ENCODE peak calls at places on chromosomes 11 and 22, in ten cellular contexts. One of them, this sample, is unnamed.

GRCh38 chr11:129636926-129637325 is 178.7 kb upstream of the TMEM45B start:
- DNase-seq in activated CD4-positive, alpha-beta T cell treated with anti-CD3 and anti-CD28 coated beads, Interleukin-2, amount 50 U/mL, for 1 hour: no peak
- DNase-seq in transverse colon: no peak
- DNase-seq in renal cortical epithelial cell: no peak
- DNase-seq in DMS79: no peak
- DNase-seq in kidney glomerular epithelial cell: no peak
- DNase-seq in astrocyte of the cerebellum: no peak
- DNase-seq in aorta: no peak
- DNase-seq in pancreas: no peak
- DNase-seq in NCI-H460: no peak
- DNase-seq in this sample: no peak

GRCh38 chr11:77130763-77131513 is 2.9 kb downstream of the MYO7A start:
- DNase-seq in activated CD4-positive, alpha-beta T cell treated with anti-CD3 and anti-CD28 coated beads, Interleukin-2, amount 50 U/mL, for 1 hour: no peak
- DNase-seq in transverse colon: no peak
- DNase-seq in renal cortical epithelial cell: peak; percentile 68
- DNase-seq in DMS79: no peak
- DNase-seq in kidney glomerular epithelial cell: no peak
- DNase-seq in astrocyte of the cerebellum: peak; percentile 31
- DNase-seq in aorta: peak; percentile 85
- DNase-seq in pancreas: peak; percentile 79
- DNase-seq in NCI-H460: no peak
- DNase-seq in this sample: no peak

GRCh38 chr22:44381761-44382454 is 69.2 kb upstream of the SHISAL1 start:
- DNase-seq in activated CD4-positive, alpha-beta T cell treated with anti-CD3 and anti-CD28 coated beads, Interleukin-2, amount 50 U/mL, for 1 hour: no peak
- DNase-seq in transverse colon: no peak
- DNase-seq in renal cortical epithelial cell: no peak
- DNase-seq in DMS79: no peak
- DNase-seq in kidney glomerular epithelial cell: no peak
- DNase-seq in astrocyte of the cerebellum: no peak
- DNase-seq in aorta: peak; percentile 61
- DNase-seq in pancreas: no peak
- DNase-seq in NCI-H460: no peak
- DNase-seq in this sample: no peak

GRCh38 chr22:43186272-43187170 is at the start of gene TTLL12:
- DNase-seq in activated CD4-positive, alpha-beta T cell treated with anti-CD3 and anti-CD28 coated beads, Interleukin-2, amount 50 U/mL, for 1 hour: peak; percentile 54
- DNase-seq in transverse colon: peak; percentile 56
- DNase-seq in renal cortical epithelial cell: no peak
- DNase-seq in DMS79: no peak
- DNase-seq in kidney glomerular epithelial cell: no peak
- DNase-seq in astrocyte of the cerebellum: no peak
- DNase-seq in aorta: no peak
- DNase-seq in pancreas: peak; percentile 74
- DNase-seq in NCI-H460: peak; percentile 39
- DNase-seq in this sample: peak; percentile 35

GRCh38 chr22:17334983-17335382 is 34.3 kb upstream of the CECR2 start:
- DNase-seq in activated CD4-positive, alpha-beta T cell treated with anti-CD3 and anti-CD28 coated beads, Interleukin-2, amount 50 U/mL, for 1 hour: no peak
- DNase-seq in transverse colon: no peak
- DNase-seq in renal cortical epithelial cell: no peak
- DNase-seq in DMS79: no peak
- DNase-seq in kidney glomerular epithelial cell: no peak
- DNase-seq in astrocyte of the cerebellum: no peak
- DNase-seq in aorta: no peak
- DNase-seq in pancreas: no peak
- DNase-seq in NCI-H460: no peak
- DNase-seq in this sample: no peak

GRCh38 chr22:28246392-28246791 is 327.3 kb upstream of the PITPNB start:
- DNase-seq in activated CD4-positive, alpha-beta T cell treated with anti-CD3 and anti-CD28 coated beads, Interleukin-2, amount 50 U/mL, for 1 hour: no peak
- DNase-seq in transverse colon: no peak
- DNase-seq in renal cortical epithelial cell: peak; percentile 58
- DNase-seq in DMS79: no peak
- DNase-seq in kidney glomerular epithelial cell: peak; percentile 66
- DNase-seq in astrocyte of the cerebellum: peak; percentile 85
- DNase-seq in aorta: no peak
- DNase-seq in pancreas: no peak
- DNase-seq in NCI-H460: no peak
- DNase-seq in this sample: no peak

GRCh38 chr11:2694995-2695939 is 4.5 kb downstream of the KCNQ1OT1 start:
- DNase-seq in activated CD4-positive, alpha-beta T cell treated with anti-CD3 and anti-CD28 coated beads, Interleukin-2, amount 50 U/mL, for 1 hour: no peak
- DNase-seq in transverse colon: no peak
- DNase-seq in renal cortical epithelial cell: no peak
- DNase-seq in DMS79: no peak
- DNase-seq in kidney glomerular epithelial cell: no peak
- DNase-seq in astrocyte of the cerebellum: no peak
- DNase-seq in aorta: no peak
- DNase-seq in pancreas: no peak
- DNase-seq in NCI-H460: no peak
- DNase-seq in this sample: no peak

GRCh38 chr11:65791719-65792213 is 4.9 kb downstream of the OVOL1 start:
- DNase-seq in activated CD4-positive, alpha-beta T cell treated with anti-CD3 and anti-CD28 coated beads, Interleukin-2, amount 50 U/mL, for 1 hour: peak; percentile 29
- DNase-seq in transverse colon: peak; percentile 87
- DNase-seq in renal cortical epithelial cell: peak; percentile 27
- DNase-seq in DMS79: peak; percentile 65
- DNase-seq in kidney glomerular epithelial cell: no peak
- DNase-seq in astrocyte of the cerebellum: no peak
- DNase-seq in aorta: no peak
- DNase-seq in pancreas: no peak
- DNase-seq in NCI-H460: no peak
- DNase-seq in this sample: no peak

GRCh38 chr22:28969401-28970168 is 86.2 kb downstream of the ZNRF3 start:
- DNase-seq in activated CD4-positive, alpha-beta T cell treated with anti-CD3 and anti-CD28 coated beads, Interleukin-2, amount 50 U/mL, for 1 hour: no peak
- DNase-seq in transverse colon: no peak
- DNase-seq in renal cortical epithelial cell: no peak
- DNase-seq in DMS79: no peak
- DNase-seq in kidney glomerular epithelial cell: no peak
- DNase-seq in astrocyte of the cerebellum: no peak
- DNase-seq in aorta: no peak
- DNase-seq in pancreas: no peak
- DNase-seq in NCI-H460: no peak
- DNase-seq in this sample: no peak

GRCh38 chr11:76772100-76772782 is 10.9 kb upstream of the TSKU start:
- DNase-seq in activated CD4-positive, alpha-beta T cell treated with anti-CD3 and anti-CD28 coated beads, Interleukin-2, amount 50 U/mL, for 1 hour: no peak
- DNase-seq in transverse colon: no peak
- DNase-seq in renal cortical epithelial cell: peak; percentile 66
- DNase-seq in DMS79: no peak
- DNase-seq in kidney glomerular epithelial cell: no peak
- DNase-seq in astrocyte of the cerebellum: no peak
- DNase-seq in aorta: no peak
- DNase-seq in pancreas: no peak
- DNase-seq in NCI-H460: no peak
- DNase-seq in this sample: peak; percentile 82

GRCh38 chr22:19289475-19290161 is 1.9 kb downstream of the CLTCL1 start:
- DNase-seq in activated CD4-positive, alpha-beta T cell treated with anti-CD3 and anti-CD28 coated beads, Interleukin-2, amount 50 U/mL, for 1 hour: no peak
- DNase-seq in transverse colon: no peak
- DNase-seq in renal cortical epithelial cell: peak; percentile 90
- DNase-seq in DMS79: no peak
- DNase-seq in kidney glomerular epithelial cell: peak; percentile 56
- DNase-seq in astrocyte of the cerebellum: peak; percentile 82
- DNase-seq in aorta: no peak
- DNase-seq in pancreas: no peak
- DNase-seq in NCI-H460: no peak
- DNase-seq in this sample: no peak

GRCh38 chr11:134664863-134665535 is 253.0 kb upstream of the B3GAT1 start:
- DNase-seq in activated CD4-positive, alpha-beta T cell treated with anti-CD3 and anti-CD28 coated beads, Interleukin-2, amount 50 U/mL, for 1 hour: no peak
- DNase-seq in transverse colon: no peak
- DNase-seq in renal cortical epithelial cell: no peak
- DNase-seq in DMS79: no peak
- DNase-seq in kidney glomerular epithelial cell: no peak
- DNase-seq in astrocyte of the cerebellum: no peak
- DNase-seq in aorta: peak; percentile 68
- DNase-seq in pancreas: no peak
- DNase-seq in NCI-H460: no peak
- DNase-seq in this sample: no peak

GRCh38 chr22:18997925-18998315 is 61.8 kb upstream of the PRODH start:
- DNase-seq in activated CD4-positive, alpha-beta T cell treated with anti-CD3 and anti-CD28 coated beads, Interleukin-2, amount 50 U/mL, for 1 hour: no peak
- DNase-seq in transverse colon: no peak
- DNase-seq in renal cortical epithelial cell: no peak
- DNase-seq in DMS79: peak; percentile 45
- DNase-seq in kidney glomerular epithelial cell: no peak
- DNase-seq in astrocyte of the cerebellum: no peak
- DNase-seq in aorta: peak; percentile 57
- DNase-seq in pancreas: no peak
- DNase-seq in NCI-H460: no peak
- DNase-seq in this sample: no peak

GRCh38 chr22:20771918-20772625 is 1.8 kb upstream of the SERPIND1 start:
- DNase-seq in activated CD4-positive, alpha-beta T cell treated with anti-CD3 and anti-CD28 coated beads, Interleukin-2, amount 50 U/mL, for 1 hour: no peak
- DNase-seq in transverse colon: no peak
- DNase-seq in renal cortical epithelial cell: no peak
- DNase-seq in DMS79: no peak
- DNase-seq in kidney glomerular epithelial cell: no peak
- DNase-seq in astrocyte of the cerebellum: no peak
- DNase-seq in aorta: no peak
- DNase-seq in pancreas: no peak
- DNase-seq in NCI-H460: no peak
- DNase-seq in this sample: no peak

GRCh38 chr11:1534682-1535081 is 37.4 kb downstream of the DUSP8 start:
- DNase-seq in activated CD4-positive, alpha-beta T cell treated with anti-CD3 and anti-CD28 coated beads, Interleukin-2, amount 50 U/mL, for 1 hour: no peak
- DNase-seq in transverse colon: no peak
- DNase-seq in renal cortical epithelial cell: no peak
- DNase-seq in DMS79: no peak
- DNase-seq in kidney glomerular epithelial cell: no peak
- DNase-seq in astrocyte of the cerebellum: no peak
- DNase-seq in aorta: no peak
- DNase-seq in pancreas: no peak
- DNase-seq in NCI-H460: no peak
- DNase-seq in this sample: no peak

GRCh38 chr11:104549019-104549418 is 349.2 kb downstream of the CASP12 start:
- DNase-seq in activated CD4-positive, alpha-beta T cell treated with anti-CD3 and anti-CD28 coated beads, Interleukin-2, amount 50 U/mL, for 1 hour: no peak
- DNase-seq in transverse colon: no peak
- DNase-seq in renal cortical epithelial cell: no peak
- DNase-seq in DMS79: no peak
- DNase-seq in kidney glomerular epithelial cell: no peak
- DNase-seq in astrocyte of the cerebellum: no peak
- DNase-seq in aorta: no peak
- DNase-seq in pancreas: no peak
- DNase-seq in NCI-H460: no peak
- DNase-seq in this sample: no peak

GRCh38 chr11:10310301-10310841 is 5.5 kb downstream of the ADM start:
- DNase-seq in activated CD4-positive, alpha-beta T cell treated with anti-CD3 and anti-CD28 coated beads, Interleukin-2, amount 50 U/mL, for 1 hour: no peak
- DNase-seq in transverse colon: no peak
- DNase-seq in renal cortical epithelial cell: no peak
- DNase-seq in DMS79: no peak
- DNase-seq in kidney glomerular epithelial cell: no peak
- DNase-seq in astrocyte of the cerebellum: no peak
- DNase-seq in aorta: no peak
- DNase-seq in pancreas: no peak
- DNase-seq in NCI-H460: no peak
- DNase-seq in this sample: no peak

GRCh38 chr11:64745219-64745522 is 1.2 kb upstream of the RASGRP2 start:
- DNase-seq in activated CD4-positive, alpha-beta T cell treated with anti-CD3 and anti-CD28 coated beads, Interleukin-2, amount 50 U/mL, for 1 hour: peak; percentile 82
- DNase-seq in transverse colon: peak; percentile 81
- DNase-seq in renal cortical epithelial cell: no peak
- DNase-seq in DMS79: no peak
- DNase-seq in kidney glomerular epithelial cell: no peak
- DNase-seq in astrocyte of the cerebellum: no peak
- DNase-seq in aorta: peak; percentile 89
- DNase-seq in pancreas: no peak
- DNase-seq in NCI-H460: no peak
- DNase-seq in this sample: no peak

GRCh38 chr22:27839261-27839660 is 37.7 kb upstream of the MN1 start:
- DNase-seq in activated CD4-positive, alpha-beta T cell treated with anti-CD3 and anti-CD28 coated beads, Interleukin-2, amount 50 U/mL, for 1 hour: no peak
- DNase-seq in transverse colon: no peak
- DNase-seq in renal cortical epithelial cell: no peak
- DNase-seq in DMS79: no peak
- DNase-seq in kidney glomerular epithelial cell: no peak
- DNase-seq in astrocyte of the cerebellum: no peak
- DNase-seq in aorta: peak; percentile 43
- DNase-seq in pancreas: no peak
- DNase-seq in NCI-H460: no peak
- DNase-seq in this sample: no peak

GRCh38 chr22:21693333-21693998 is 27.7 kb downstream of the PPIL2 start:
- DNase-seq in activated CD4-positive, alpha-beta T cell treated with anti-CD3 and anti-CD28 coated beads, Interleukin-2, amount 50 U/mL, for 1 hour: no peak
- DNase-seq in transverse colon: no peak
- DNase-seq in renal cortical epithelial cell: no peak
- DNase-seq in DMS79: no peak
- DNase-seq in kidney glomerular epithelial cell: no peak
- DNase-seq in astrocyte of the cerebellum: no peak
- DNase-seq in aorta: peak; percentile 63
- DNase-seq in pancreas: no peak
- DNase-seq in NCI-H460: no peak
- DNase-seq in this sample: no peak

GRCh38 chr11:74462009-74462408 is 5.3 kb downstream of the KCNE3 start:
- DNase-seq in activated CD4-positive, alpha-beta T cell treated with anti-CD3 and anti-CD28 coated beads, Interleukin-2, amount 50 U/mL, for 1 hour: no peak
- DNase-seq in transverse colon: peak; percentile 61
- DNase-seq in renal cortical epithelial cell: peak; percentile 55
- DNase-seq in DMS79: no peak
- DNase-seq in kidney glomerular epithelial cell: no peak
- DNase-seq in astrocyte of the cerebellum: no peak
- DNase-seq in aorta: peak; percentile 84
- DNase-seq in pancreas: peak; percentile 82
- DNase-seq in NCI-H460: no peak
- DNase-seq in this sample: no peak

GRCh38 chr11:115659061-115659963 is 155.1 kb upstream of the CADM1 start:
- DNase-seq in activated CD4-positive, alpha-beta T cell treated with anti-CD3 and anti-CD28 coated beads, Interleukin-2, amount 50 U/mL, for 1 hour: no peak
- DNase-seq in transverse colon: no peak
- DNase-seq in renal cortical epithelial cell: peak; percentile 35
- DNase-seq in DMS79: peak; percentile 7
- DNase-seq in kidney glomerular epithelial cell: peak; percentile 27
- DNase-seq in astrocyte of the cerebellum: no peak
- DNase-seq in aorta: no peak
- DNase-seq in pancreas: peak; percentile 23
- DNase-seq in NCI-H460: no peak
- DNase-seq in this sample: no peak

GRCh38 chr11:495537-495931 is 11.5 kb downstream of the RNH1 start:
- DNase-seq in activated CD4-positive, alpha-beta T cell treated with anti-CD3 and anti-CD28 coated beads, Interleukin-2, amount 50 U/mL, for 1 hour: no peak
- DNase-seq in transverse colon: no peak
- DNase-seq in renal cortical epithelial cell: no peak
- DNase-seq in DMS79: no peak
- DNase-seq in kidney glomerular epithelial cell: no peak
- DNase-seq in astrocyte of the cerebellum: no peak
- DNase-seq in aorta: no peak
- DNase-seq in pancreas: peak; percentile 18
- DNase-seq in NCI-H460: no peak
- DNase-seq in this sample: no peak

This sample was measured in T47D.